ENCODE peak calls at places on chromosomes 11 and 22, in eight cellular contexts. H, K, M, P, A, J, G and W are unnamed samples.

GRCh38 chr11:107157809-107158187 is 139.5 kb upstream of the GUCY1A2 start:
- DNase-seq in G (no peak), A (no peak), P (no peak), H (no peak), J (no peak), M (no peak), K (no peak), W (no peak)

GRCh38 chr22:50189184-50189848 is 3.6 kb downstream of the TRABD start:
- DNase-seq in A (no peak), P (no peak), M (peak), H (no peak), G (no peak), K (no peak), J (no peak), W (no peak)

GRCh38 chr11:14413307-14414072 is 54.5 kb upstream of the RRAS2 start:
- DNase-seq in M (no peak), A (no peak), K (no peak), G (no peak), H (no peak), P (no peak), J (peak), W (peak)

GRCh38 chr22:43706151-43706550 is 106.0 kb downstream of the EFCAB6 start:
- DNase-seq in A (no peak), J (no peak), H (no peak), G (no peak), M (no peak), P (no peak), K (no peak), W (no peak)

GRCh38 chr11:110174645-110175310 is 81.6 kb downstream of the ZC3H12C start:
- DNase-seq in G (no peak), J (no peak), A (no peak), H (no peak), P (no peak), K (no peak), M (no peak), W (no peak)

GRCh38 chr22:44822479-44822878 is 70.1 kb downstream of the ARHGAP8 start:
- DNase-seq in A (no peak), K (no peak), G (no peak), J (no peak), H (no peak), P (no peak), M (peak), W (peak)

GRCh38 chr22:42270178-42270511 is 308 bp downstream of the TCF20 start:
- DNase-seq in M (no peak), J (peak), A (no peak), H (no peak), K (no peak), G (no peak), P (peak), W (no peak)

GRCh38 chr11:126146454-126147192 is 64.8 kb downstream of the RPUSD4 start:
- DNase-seq in J (no peak), K (peak), H (peak), G (no peak), P (no peak), A (no peak), M (no peak), W (no peak)

GRCh38 chr11:133619397-133619796 is 87.1 kb upstream of the OPCML start:
- DNase-seq in H (no peak), A (no peak), J (no peak), P (no peak), G (no peak), K (no peak), M (no peak), W (no peak)

GRCh38 chr22:43867839-43868652 is 5.7 kb upstream of the SULT4A1 start:
- DNase-seq in G (no peak), A (no peak), H (no peak), M (peak), J (peak), P (peak), K (no peak), W (peak)

GRCh38 chr22:49366437-49366836 is 461.2 kb downstream of the BRD1 start:
- DNase-seq in P (no peak), K (no peak), A (no peak), H (no peak), J (no peak), M (peak), G (no peak), W (peak)

GRCh38 chr22:39360674-39361413 is 11.1 kb downstream of the SYNGR1 start:
- DNase-seq in G (no peak), P (no peak), K (no peak), H (no peak), J (no peak), M (no peak), A (no peak), W (no peak)

GRCh38 chr22:42680648-42681047 is 31.5 kb upstream of the CYB5R3 start:
- DNase-seq in J (peak), H (no peak), P (no peak), K (no peak), G (no peak), M (no peak), A (no peak), W (peak)

GRCh38 chr11:1827095-1827797 is 7.5 kb upstream of the SYT8 start:
- DNase-seq in H (peak), K (no peak), G (no peak), P (no peak), M (peak), A (peak), J (no peak), W (peak)

GRCh38 chr22:41288245-41288946 is 2.4 kb upstream of the RANGAP1 start:
- DNase-seq in P (no peak), J (no peak), G (no peak), M (peak), A (no peak), K (no peak), H (peak), W (no peak)

GRCh38 chr11:118705796-118706545 is 26.5 kb upstream of the TREH start:
- DNase-seq in K (no peak), A (peak), J (no peak), H (no peak), M (no peak), P (no peak), G (no peak), W (no peak)

GRCh38 chr11:66316849-66317251 is at the start of gene CD248:
- DNase-seq in J (peak), H (no peak), A (peak), K (no peak), P (no peak), G (no peak), M (peak), W (peak)

GRCh38 chr11:112294688-112295340 is 34.2 kb upstream of the PLET1 start:
- DNase-seq in J (peak), A (no peak), M (no peak), G (peak), P (no peak), K (no peak), H (no peak), W (no peak)

GRCh38 chr22:21013742-21014201 is 1.2 kb upstream of the P2RX6 start:
- DNase-seq in G (no peak), J (no peak), M (no peak), H (no peak), A (no peak), K (no peak), P (no peak), W (no peak)

GRCh38 chr11:57499413-57499982 is 16.0 kb downstream of the SLC43A1 start:
- DNase-seq in G (no peak), P (peak), K (peak), M (peak), J (peak), H (peak), A (peak), W (peak)